ENCODE peak calls at places on chromosomes 2 and 18, in four cellular contexts. I is NAMALWA, A is pancreas, T is G401. R is an unnamed sample.
A peak's percentile ranks its signal among the peaks of the same experiment; 100 is the strongest.

GRCh38 chr2:15728247-15728721 is 136.6 kb downstream of the DDX1 start:
- DNase-seq in I (no peak), A (no peak), T (no peak), R (no peak)

GRCh38 chr18:28831908-28832307 is 655.0 kb upstream of the CDH2 start:
- DNase-seq in I (no peak), A (no peak), T (no peak), R (no peak)

GRCh38 chr18:70720607-70721006 is 431.8 kb downstream of the SOCS6 start:
- DNase-seq in I (no peak), A (no peak), T (no peak), R (no peak)

GRCh38 chr2:43152711-43153627 is 73.4 kb downstream of the ZFP36L2 start:
- DNase-seq in I (no peak), A (no peak), T (no peak), R (no peak)

GRCh38 chr2:51219468-51219867 is 187.5 kb upstream of the NRXN1 start:
- DNase-seq in I (no peak), A (no peak), T (no peak), R (no peak)

GRCh38 chr2:3169106-3169870 is 208.3 kb downstream of the EIPR1 start:
- DNase-seq in I (no peak), A (no peak), T (no peak), R (no peak)

GRCh38 chr2:207617011-207617671 is 8.1 kb downstream of the METTL21A start:
- DNase-seq in I (no peak), A (no peak), T (no peak), R (no peak)

GRCh38 chr18:48913201-48913600 is 37.6 kb downstream of the SMAD7 start:
- DNase-seq in I (peak; percentile 39), A (no peak), T (no peak), R (peak; percentile 50)

GRCh38 chr2:118970396-118971135 is 28.6 kb downstream of the MARCO start:
- DNase-seq in I (no peak), A (no peak), T (no peak), R (no peak)

GRCh38 chr2:44364604-44365003 is 2.9 kb downstream of the CAMKMT start:
- DNase-seq in I (no peak), A (no peak), T (no peak), R (no peak)

GRCh38 chr18:49490246-49490762 is 3.3 kb upstream of the C18orf32 start:
- DNase-seq in I (no peak), A (no peak), T (no peak), R (no peak)

R was measured in natural killer cell treated with Interleukin-12 subunit alpha and Interleukin-12 subunit beta and Interleukin-15 and Interleukin-18, amount 100 ng/mL, for 72 hours.